ENCODE peak calls at places on chromosomes 13 and 19, in six cellular contexts. One of them, this sample, is unnamed.

GRCh38 chr13:89695343-89696257 is 1651.9 kb upstream of the MIR17HG start:
- DNase-seq in GM12878: no peak
- DNase-seq in K562: peak; percentile 1
- DNase-seq in H1: peak; percentile 82
- DNase-seq in HepG2: peak; percentile 9
- DNase-seq in GM12891: no peak
- DNase-seq in this sample: no peak

GRCh38 chr13:34698953-34699352 is 243.1 kb upstream of the NBEA start:
- DNase-seq in GM12878: no peak
- DNase-seq in K562: no peak
- DNase-seq in H1: no peak
- DNase-seq in HepG2: no peak
- DNase-seq in GM12891: no peak
- DNase-seq in this sample: no peak

GRCh38 chr13:44685641-44686040 is 109.5 kb upstream of the TSC22D1 start:
- DNase-seq in GM12878: no peak
- DNase-seq in K562: no peak
- DNase-seq in H1: no peak
- DNase-seq in HepG2: no peak
- DNase-seq in GM12891: no peak
- DNase-seq in this sample: no peak

GRCh38 chr19:45403781-45404556 is 900 bp downstream of the PPP1R13L start:
- DNase-seq in GM12878: no peak
- DNase-seq in K562: peak; percentile 71
- DNase-seq in H1: peak; percentile 97
- DNase-seq in HepG2: peak; percentile 70
- DNase-seq in GM12891: peak; percentile 65
- DNase-seq in this sample: peak; percentile 71

GRCh38 chr13:39835253-39835652 is 179.8 kb downstream of the COG6 start:
- DNase-seq in GM12878: no peak
- DNase-seq in K562: no peak
- DNase-seq in H1: no peak
- DNase-seq in HepG2: no peak
- DNase-seq in GM12891: no peak
- DNase-seq in this sample: no peak

GRCh38 chr19:27805848-27806247 is 1407.1 kb downstream of the UQCRFS1 start:
- DNase-seq in GM12878: no peak
- DNase-seq in K562: no peak
- DNase-seq in H1: no peak
- DNase-seq in HepG2: no peak
- DNase-seq in GM12891: no peak
- DNase-seq in this sample: no peak

GRCh38 chr19:18093439-18094161 is 4.0 kb upstream of the MAST3 start:
- DNase-seq in GM12878: no peak
- DNase-seq in K562: peak; percentile 85
- DNase-seq in H1: no peak
- DNase-seq in HepG2: peak; percentile 47
- DNase-seq in GM12891: no peak
- DNase-seq in this sample: no peak

GRCh38 chr13:92355213-92355612 is 871.4 kb upstream of the GPC6 start:
- DNase-seq in GM12878: no peak
- DNase-seq in K562: peak; percentile 62
- DNase-seq in H1: no peak
- DNase-seq in HepG2: peak; percentile 10
- DNase-seq in GM12891: no peak
- DNase-seq in this sample: no peak

GRCh38 chr13:113652404-113653263 is 5.4 kb downstream of the ATP4B start:
- DNase-seq in GM12878: no peak
- DNase-seq in K562: no peak
- DNase-seq in H1: no peak
- DNase-seq in HepG2: no peak
- DNase-seq in GM12891: no peak
- DNase-seq in this sample: no peak

GRCh38 chr19:51124729-51125128 is at the start of gene SIGLEC9:
- DNase-seq in GM12878: no peak
- DNase-seq in K562: no peak
- DNase-seq in H1: no peak
- DNase-seq in HepG2: no peak
- DNase-seq in GM12891: no peak
- DNase-seq in this sample: no peak

GRCh38 chr13:104984296-104984818 is 1551.1 kb downstream of the EFNB2 start:
- DNase-seq in GM12878: peak; percentile 92
- DNase-seq in K562: no peak
- DNase-seq in H1: no peak
- DNase-seq in HepG2: no peak
- DNase-seq in GM12891: no peak
- DNase-seq in this sample: no peak

GRCh38 chr13:113963376-113963775 is 10.5 kb downstream of the C13orf46 start:
- DNase-seq in GM12878: no peak
- DNase-seq in K562: no peak
- DNase-seq in H1: no peak
- DNase-seq in HepG2: no peak
- DNase-seq in GM12891: no peak
- DNase-seq in this sample: no peak

GRCh38 chr19:18468517-18468916 is 30.6 kb upstream of the ISYNA1 start:
- DNase-seq in GM12878: no peak
- DNase-seq in K562: no peak
- DNase-seq in H1: no peak
- DNase-seq in HepG2: no peak
- DNase-seq in GM12891: no peak
- DNase-seq in this sample: no peak

GRCh38 chr13:113288880-113289279 is 8.2 kb upstream of the LAMP1 start:
- DNase-seq in GM12878: no peak
- DNase-seq in K562: no peak
- DNase-seq in H1: no peak
- DNase-seq in HepG2: no peak
- DNase-seq in GM12891: no peak
- DNase-seq in this sample: no peak

GRCh38 chr19:46759817-46760333 is 13.6 kb upstream of the STRN4 start:
- DNase-seq in GM12878: no peak
- DNase-seq in K562: no peak
- DNase-seq in H1: no peak
- DNase-seq in HepG2: no peak
- DNase-seq in GM12891: no peak
- DNase-seq in this sample: no peak

GRCh38 chr19:46413262-46414031 is at the start of gene CCDC8:
- DNase-seq in GM12878: no peak
- DNase-seq in K562: peak; percentile 93
- DNase-seq in H1: peak; percentile 91
- DNase-seq in HepG2: no peak
- DNase-seq in GM12891: no peak
- DNase-seq in this sample: no peak

GRCh38 chr19:34241513-34242337 is 12.6 kb upstream of the GARRE1 start:
- DNase-seq in GM12878: no peak
- DNase-seq in K562: no peak
- DNase-seq in H1: peak; percentile 83
- DNase-seq in HepG2: peak; percentile 53
- DNase-seq in GM12891: no peak
- DNase-seq in this sample: no peak

GRCh38 chr13:95924389-95924994 is 128.7 kb downstream of the UGGT2 start:
- DNase-seq in GM12878: no peak
- DNase-seq in K562: no peak
- DNase-seq in H1: no peak
- DNase-seq in HepG2: peak; percentile 41
- DNase-seq in GM12891: no peak
- DNase-seq in this sample: no peak

GRCh38 chr19:46866407-46867132 is 5.8 kb downstream of the ARHGAP35 start:
- DNase-seq in GM12878: no peak
- DNase-seq in K562: no peak
- DNase-seq in H1: no peak
- DNase-seq in HepG2: peak; percentile 57
- DNase-seq in GM12891: no peak
- DNase-seq in this sample: no peak

GRCh38 chr13:114017028-114017630 is 43.3 kb upstream of the C13orf46 start:
- DNase-seq in GM12878: no peak
- DNase-seq in K562: no peak
- DNase-seq in H1: peak; percentile 68
- DNase-seq in HepG2: no peak
- DNase-seq in GM12891: no peak
- DNase-seq in this sample: no peak

GRCh38 chr19:2374808-2375207 is 14.7 kb downstream of the TMPRSS9 start:
- DNase-seq in GM12878: no peak
- DNase-seq in K562: no peak
- DNase-seq in H1: no peak
- DNase-seq in HepG2: no peak
- DNase-seq in GM12891: no peak
- DNase-seq in this sample: no peak

GRCh38 chr13:44302948-44303575 is 70.6 kb upstream of the SERP2 start:
- DNase-seq in GM12878: no peak
- DNase-seq in K562: no peak
- DNase-seq in H1: no peak
- DNase-seq in HepG2: no peak
- DNase-seq in GM12891: no peak
- DNase-seq in this sample: no peak

GRCh38 chr19:16032509-16033135 is 43.7 kb upstream of the TPM4 start:
- DNase-seq in GM12878: no peak
- DNase-seq in K562: no peak
- DNase-seq in H1: no peak
- DNase-seq in HepG2: no peak
- DNase-seq in GM12891: no peak
- DNase-seq in this sample: peak; percentile 16

DNA sequence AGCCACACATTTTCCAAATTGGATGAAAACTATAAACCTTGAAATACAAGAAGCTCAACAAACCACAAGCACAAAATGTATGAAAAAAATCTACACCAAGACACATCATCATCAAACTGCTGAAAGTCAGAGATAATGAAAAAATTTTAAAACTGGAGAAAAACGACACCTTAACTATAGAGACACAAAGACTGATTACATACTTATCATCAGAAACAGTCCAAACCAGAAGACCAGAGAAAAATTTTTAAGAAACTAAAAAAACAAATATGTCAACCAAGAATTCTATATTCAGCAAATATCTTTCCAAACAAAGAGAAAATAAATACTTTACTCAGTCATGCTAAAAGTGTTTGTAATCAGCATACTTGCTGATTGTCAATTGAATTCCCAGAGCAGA is 8.5 kb upstream of the ZNF823 start:
- DNase-seq in GM12878: no peak
- DNase-seq in K562: no peak
- DNase-seq in H1: no peak
- DNase-seq in HepG2: no peak
- DNase-seq in GM12891: no peak
- DNase-seq in this sample: no peak
- TF ChIP-seq POLR2AphosphoS5 in GM12878: no peak
- TF ChIP-seq POLR2AphosphoS5 in K562: no peak
- TF ChIP-seq POLR2AphosphoS5 in H1: no peak
- TF ChIP-seq POLR2AphosphoS5 in HepG2: no peak
- TF ChIP-seq POLR2AphosphoS5 in GM12891: no peak
- TF ChIP-seq POLR2AphosphoS5 in this sample: no peak

DNA sequence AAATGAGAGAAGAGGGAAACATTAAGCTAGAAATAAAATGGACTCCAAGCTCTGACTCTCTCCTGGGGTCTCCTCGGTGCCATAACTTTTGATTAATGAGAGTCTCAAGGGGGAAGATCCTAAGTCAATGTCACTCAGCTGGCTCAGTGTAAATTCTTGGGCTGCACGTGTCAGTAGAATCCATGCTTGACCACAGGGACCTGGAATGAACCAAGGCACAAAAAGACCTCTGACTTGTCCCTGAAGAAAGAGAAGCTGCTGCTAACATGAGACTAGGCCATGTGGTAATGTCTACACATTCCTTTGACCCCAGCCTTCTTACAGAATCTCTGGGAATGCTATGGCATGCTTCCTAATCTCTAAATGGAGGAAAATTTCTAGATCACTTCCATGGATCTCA is 152.2 kb upstream of the RFC3 start:
- DNase-seq in GM12878: no peak
- DNase-seq in K562: no peak
- DNase-seq in H1: no peak
- DNase-seq in HepG2: no peak
- DNase-seq in GM12891: no peak
- DNase-seq in this sample: no peak
- TF ChIP-seq TAF1 in GM12878: no peak
- TF ChIP-seq TAF1 in K562: no peak
- TF ChIP-seq TAF1 in H1: no peak
- TF ChIP-seq TAF1 in HepG2: no peak
- TF ChIP-seq TAF1 in GM12891: no peak
- TF ChIP-seq TAF1 in this sample: no peak

DNA sequence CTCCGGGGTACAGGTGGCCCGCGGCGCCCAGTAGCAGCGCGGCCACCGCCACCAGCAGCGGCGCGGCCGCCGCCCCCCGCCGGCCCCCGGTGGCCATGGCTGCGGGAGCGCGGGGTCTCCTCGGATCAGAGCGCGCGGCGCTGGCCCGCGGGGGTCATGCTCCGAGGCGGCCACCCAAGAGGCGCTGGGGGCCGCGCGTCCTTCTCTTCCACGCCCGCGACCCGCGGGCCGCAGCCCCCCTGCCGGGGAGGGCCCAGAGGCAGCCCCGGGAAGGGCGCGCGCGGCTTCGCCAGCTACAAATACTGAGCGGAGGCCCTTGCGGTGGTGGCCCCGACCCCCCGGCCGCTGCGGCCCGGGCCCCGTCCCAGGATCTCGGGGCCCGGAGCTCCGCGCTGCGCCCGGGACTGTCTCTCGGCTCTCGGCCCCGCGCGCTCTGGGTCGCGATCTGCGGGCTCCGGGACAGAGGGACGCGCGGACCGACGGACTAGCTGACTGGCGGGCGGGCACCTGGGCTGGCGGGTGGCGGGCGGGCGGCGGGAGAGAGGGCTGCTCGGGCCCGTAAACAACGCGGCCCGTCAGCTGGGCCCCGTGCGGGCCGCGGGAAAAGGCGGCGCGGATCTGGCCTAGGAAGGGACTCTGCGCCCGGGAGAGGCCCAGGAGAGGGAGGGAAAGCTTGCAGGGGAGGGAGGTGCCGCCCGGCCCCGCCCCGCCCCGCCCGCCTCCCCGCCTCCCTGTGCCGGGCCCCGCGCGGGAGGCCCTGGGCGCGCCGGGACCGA is at the start of gene INSR:
- DNase-seq in GM12878: peak; percentile 54
- DNase-seq in K562: peak; percentile 98
- DNase-seq in H1: peak; percentile 89
- DNase-seq in HepG2: peak; percentile 83
- DNase-seq in GM12891: peak; percentile 96
- DNase-seq in this sample: peak; percentile 96
- TF ChIP-seq POLR2A in GM12878: peak; percentile 66
- TF ChIP-seq POLR2A in K562: no peak
- TF ChIP-seq POLR2A in H1: no peak
- TF ChIP-seq POLR2A in HepG2: no peak
- TF ChIP-seq POLR2A in GM12891: no peak
- TF ChIP-seq POLR2A in this sample: no peak

DNA sequence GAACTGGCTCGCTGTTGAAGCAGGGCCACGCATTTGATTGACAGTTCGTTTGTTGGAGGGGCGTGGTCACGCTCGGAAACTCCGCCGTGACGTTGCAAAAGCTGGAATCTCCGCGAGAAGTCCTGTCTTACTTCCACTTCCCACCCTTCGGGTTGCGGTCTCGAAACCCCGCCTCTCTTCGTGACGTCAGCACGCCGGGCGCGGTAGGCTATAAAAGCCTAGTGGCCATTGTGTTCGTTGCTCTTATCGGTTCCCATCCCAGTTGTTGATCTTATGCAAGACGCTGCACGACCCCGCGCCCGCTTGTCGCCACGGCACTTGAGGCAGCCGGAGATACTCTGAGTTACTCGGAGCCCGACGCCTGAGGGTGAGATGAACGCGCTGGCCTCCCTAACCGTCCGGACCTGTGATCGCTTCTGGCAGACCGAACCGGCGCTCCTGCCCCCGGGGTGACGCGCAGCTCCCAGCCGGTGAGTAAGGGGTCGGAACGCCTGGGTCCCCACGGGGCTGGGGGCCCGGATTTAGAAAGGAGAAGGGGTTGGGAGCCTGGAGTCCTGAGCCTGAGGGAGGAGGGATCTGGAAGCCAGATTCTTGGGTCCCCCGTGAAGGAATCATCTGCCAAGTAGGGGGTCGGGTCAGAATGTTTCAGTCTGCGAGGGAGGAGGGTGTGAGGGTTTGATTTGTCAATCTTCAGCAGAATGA is at the start of gene PPP1R15A:
- DNase-seq in GM12878: peak; percentile 97
- DNase-seq in K562: peak; percentile 90
- DNase-seq in H1: peak; percentile 100
- DNase-seq in HepG2: peak; percentile 95
- DNase-seq in GM12891: peak; percentile 86
- DNase-seq in this sample: peak; percentile 83
- TF ChIP-seq POLR2AphosphoS5 in GM12878: peak; percentile 100
- TF ChIP-seq POLR2AphosphoS5 in K562: peak; percentile 99
- TF ChIP-seq POLR2AphosphoS5 in H1: peak; percentile 99
- TF ChIP-seq POLR2AphosphoS5 in HepG2: peak; percentile 98
- TF ChIP-seq POLR2AphosphoS5 in GM12891: peak; percentile 100
- TF ChIP-seq POLR2AphosphoS5 in this sample: peak; percentile 100